ENCODE peak calls at places on chromosomes 16 and 17, in eight cellular contexts. One of them, this sample, is unnamed.
A peak's percentile ranks its signal among the peaks of the same experiment; 100 is the strongest.

GRCh38 chr17:41651625-41652460 is 27.5 kb upstream of the KRT17 start:
- DNase-seq in A673: no peak
- DNase-seq in AG04450: no peak
- DNase-seq in SK-N-SH: peak; percentile 11
- DNase-seq in fibroblast of lung: no peak
- DNase-seq in tibial nerve: no peak
- DNase-seq in cardiac muscle cell: no peak
- DNase-seq in IMR-90: no peak
- DNase-seq in this sample: no peak

GRCh38 chr16:21950782-21951521 is 2.2 kb upstream of the UQCRC2 start:
- DNase-seq in A673: peak; percentile 52
- DNase-seq in AG04450: no peak
- DNase-seq in SK-N-SH: peak; percentile 34
- DNase-seq in fibroblast of lung: peak; percentile 51
- DNase-seq in tibial nerve: no peak
- DNase-seq in cardiac muscle cell: peak; percentile 12
- DNase-seq in IMR-90: peak; percentile 37
- DNase-seq in this sample: no peak

GRCh38 chr17:82054351-82055022 is 2.8 kb downstream of the GPS1 start:
- DNase-seq in A673: no peak
- DNase-seq in AG04450: no peak
- DNase-seq in SK-N-SH: no peak
- DNase-seq in fibroblast of lung: no peak
- DNase-seq in tibial nerve: no peak
- DNase-seq in cardiac muscle cell: no peak
- DNase-seq in IMR-90: no peak
- DNase-seq in this sample: no peak

GRCh38 chr17:77280304-77280910 is 139.6 kb downstream of the SEC14L1 start:
- DNase-seq in A673: no peak
- DNase-seq in AG04450: no peak
- DNase-seq in SK-N-SH: peak; percentile 33
- DNase-seq in fibroblast of lung: peak; percentile 89
- DNase-seq in tibial nerve: no peak
- DNase-seq in cardiac muscle cell: no peak
- DNase-seq in IMR-90: peak; percentile 84
- DNase-seq in this sample: no peak

GRCh38 chr16:64365448-64365858 is 756.4 kb downstream of the CDH11 start:
- DNase-seq in A673: no peak
- DNase-seq in AG04450: no peak
- DNase-seq in SK-N-SH: no peak
- DNase-seq in fibroblast of lung: peak; percentile 39
- DNase-seq in tibial nerve: no peak
- DNase-seq in cardiac muscle cell: no peak
- DNase-seq in IMR-90: peak; percentile 45
- DNase-seq in this sample: no peak

GRCh38 chr17:45408611-45409421 is 23.9 kb downstream of the ARHGAP27 start:
- DNase-seq in A673: no peak
- DNase-seq in AG04450: no peak
- DNase-seq in SK-N-SH: no peak
- DNase-seq in fibroblast of lung: no peak
- DNase-seq in tibial nerve: no peak
- DNase-seq in cardiac muscle cell: peak; percentile 41
- DNase-seq in IMR-90: no peak
- DNase-seq in this sample: no peak

GRCh38 chr17:45914036-45914717 is 19.8 kb downstream of the MAPT start:
- DNase-seq in A673: no peak
- DNase-seq in AG04450: no peak
- DNase-seq in SK-N-SH: no peak
- DNase-seq in fibroblast of lung: no peak
- DNase-seq in tibial nerve: no peak
- DNase-seq in cardiac muscle cell: no peak
- DNase-seq in IMR-90: no peak
- DNase-seq in this sample: no peak

GRCh38 chr16:1496464-1496863 is 3.3 kb downstream of the TELO2 start:
- DNase-seq in A673: no peak
- DNase-seq in AG04450: no peak
- DNase-seq in SK-N-SH: no peak
- DNase-seq in fibroblast of lung: no peak
- DNase-seq in tibial nerve: no peak
- DNase-seq in cardiac muscle cell: no peak
- DNase-seq in IMR-90: no peak
- DNase-seq in this sample: no peak

GRCh38 chr16:48597563-48598392 is 12.2 kb downstream of the N4BP1 start:
- DNase-seq in A673: no peak
- DNase-seq in AG04450: no peak
- DNase-seq in SK-N-SH: no peak
- DNase-seq in fibroblast of lung: peak; percentile 36
- DNase-seq in tibial nerve: no peak
- DNase-seq in cardiac muscle cell: no peak
- DNase-seq in IMR-90: peak; percentile 55
- DNase-seq in this sample: no peak

GRCh38 chr16:5025171-5025632 is 8.5 kb downstream of the NAGPA start:
- DNase-seq in A673: peak; percentile 39
- DNase-seq in AG04450: no peak
- DNase-seq in SK-N-SH: no peak
- DNase-seq in fibroblast of lung: no peak
- DNase-seq in tibial nerve: no peak
- DNase-seq in cardiac muscle cell: peak; percentile 70
- DNase-seq in IMR-90: no peak
- DNase-seq in this sample: no peak

GRCh38 chr17:76529224-76529642 is 8.3 kb downstream of the CYGB start:
- DNase-seq in A673: no peak
- DNase-seq in AG04450: no peak
- DNase-seq in SK-N-SH: peak; percentile 83
- DNase-seq in fibroblast of lung: peak; percentile 98
- DNase-seq in tibial nerve: peak; percentile 84
- DNase-seq in cardiac muscle cell: no peak
- DNase-seq in IMR-90: peak; percentile 88
- DNase-seq in this sample: no peak

DNA sequence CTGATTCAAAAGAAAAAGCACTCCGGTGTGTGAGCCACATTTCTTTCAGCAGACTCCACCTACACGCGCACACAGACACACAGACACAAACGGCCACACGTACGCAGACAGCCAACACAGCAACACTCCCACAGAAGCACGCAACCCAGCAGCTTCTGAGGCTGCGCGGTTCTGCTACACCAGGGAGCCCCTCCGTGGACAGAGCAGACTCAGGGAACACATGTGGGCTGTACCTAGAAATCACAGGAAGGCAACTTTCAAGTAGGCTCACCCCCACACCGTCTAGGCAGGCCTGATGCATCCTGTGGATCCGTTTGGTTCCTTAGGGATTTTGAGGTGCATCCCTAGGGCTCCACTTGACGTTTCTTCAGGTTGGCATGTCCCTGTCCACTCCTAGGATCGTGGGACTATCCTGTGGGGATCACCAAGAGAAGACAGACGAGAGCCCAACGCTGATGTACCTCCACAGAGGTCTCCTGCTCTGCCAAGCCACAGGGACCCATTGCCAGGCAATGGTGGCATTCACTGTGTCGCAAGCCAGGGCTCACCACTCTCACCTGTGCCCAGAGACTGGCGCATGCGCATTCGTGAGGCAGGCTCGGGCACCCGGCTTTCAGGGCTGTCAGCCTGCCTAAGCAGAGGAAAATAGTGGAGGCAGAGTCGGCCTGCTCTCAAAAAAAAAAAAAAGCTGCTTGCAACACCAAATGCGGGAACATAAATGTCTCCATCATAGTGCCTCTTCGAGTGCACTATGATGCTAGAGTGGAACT is 2333.3 kb downstream of the TP53TG3F start:
- DNase-seq in A673: no peak
- DNase-seq in AG04450: no peak
- DNase-seq in SK-N-SH: no peak
- DNase-seq in fibroblast of lung: no peak
- DNase-seq in tibial nerve: no peak
- DNase-seq in cardiac muscle cell: no peak
- DNase-seq in IMR-90: no peak
- DNase-seq in this sample: no peak
- H3K9me3 ChIP-seq in A673: peaks cover 29% of the 10 kb centered on the region
- H3K9me3 ChIP-seq in AG04450: peaks cover 77% of the 10 kb centered on the region
- H3K9me3 ChIP-seq in SK-N-SH: no peaks in the 10 kb centered on the region
- H3K9me3 ChIP-seq in fibroblast of lung: no peaks in the 10 kb centered on the region
- H3K9me3 ChIP-seq in tibial nerve: no peaks in the 10 kb centered on the region
- H3K9me3 ChIP-seq in cardiac muscle cell: no peaks in the 10 kb centered on the region
- H3K9me3 ChIP-seq in IMR-90: peaks cover 47% of the 10 kb centered on the region
- H3K9me3 ChIP-seq in this sample: no peaks in the 10 kb centered on the region

GRCh38 chr16:10641953-10642949 is 52.5 kb downstream of the TEKT5 start:
- DNase-seq in A673: no peak
- DNase-seq in AG04450: no peak
- DNase-seq in SK-N-SH: no peak
- DNase-seq in fibroblast of lung: no peak
- DNase-seq in tibial nerve: no peak
- DNase-seq in cardiac muscle cell: peak; percentile 38
- DNase-seq in IMR-90: no peak
- DNase-seq in this sample: no peak
- TF ChIP-seq CTCF in A673: no peak
- TF ChIP-seq CTCF in AG04450: no peak
- TF ChIP-seq CTCF in SK-N-SH: no peak
- TF ChIP-seq CTCF in fibroblast of lung: no peak
- TF ChIP-seq CTCF in tibial nerve: no peak
- TF ChIP-seq CTCF in cardiac muscle cell: no peak
- TF ChIP-seq CTCF in IMR-90: no peak
- TF ChIP-seq CTCF in this sample: no peak

GRCh38 chr16:69909760-69910159 is 41.4 kb upstream of the CLEC18A start:
- DNase-seq in A673: no peak
- DNase-seq in AG04450: no peak
- DNase-seq in SK-N-SH: no peak
- DNase-seq in fibroblast of lung: no peak
- DNase-seq in tibial nerve: no peak
- DNase-seq in cardiac muscle cell: no peak
- DNase-seq in IMR-90: no peak
- DNase-seq in this sample: no peak

GRCh38 chr16:69910964-69911363 is 40.2 kb upstream of the CLEC18A start:
- DNase-seq in A673: no peak
- DNase-seq in AG04450: no peak
- DNase-seq in SK-N-SH: no peak
- DNase-seq in fibroblast of lung: no peak
- DNase-seq in tibial nerve: no peak
- DNase-seq in cardiac muscle cell: no peak
- DNase-seq in IMR-90: no peak
- DNase-seq in this sample: no peak

GRCh38 chr16:69906838-69907301 is 44.3 kb upstream of the CLEC18A start:
- DNase-seq in A673: no peak
- DNase-seq in AG04450: peak; percentile 86
- DNase-seq in SK-N-SH: no peak
- DNase-seq in fibroblast of lung: peak; percentile 80
- DNase-seq in tibial nerve: no peak
- DNase-seq in cardiac muscle cell: no peak
- DNase-seq in IMR-90: peak; percentile 96
- DNase-seq in this sample: no peak

GRCh38 chr16:69905171-69905555 is 46.0 kb upstream of the CLEC18A start:
- DNase-seq in A673: no peak
- DNase-seq in AG04450: no peak
- DNase-seq in SK-N-SH: no peak
- DNase-seq in fibroblast of lung: no peak
- DNase-seq in tibial nerve: no peak
- DNase-seq in cardiac muscle cell: no peak
- DNase-seq in IMR-90: no peak
- DNase-seq in this sample: no peak

DNA sequence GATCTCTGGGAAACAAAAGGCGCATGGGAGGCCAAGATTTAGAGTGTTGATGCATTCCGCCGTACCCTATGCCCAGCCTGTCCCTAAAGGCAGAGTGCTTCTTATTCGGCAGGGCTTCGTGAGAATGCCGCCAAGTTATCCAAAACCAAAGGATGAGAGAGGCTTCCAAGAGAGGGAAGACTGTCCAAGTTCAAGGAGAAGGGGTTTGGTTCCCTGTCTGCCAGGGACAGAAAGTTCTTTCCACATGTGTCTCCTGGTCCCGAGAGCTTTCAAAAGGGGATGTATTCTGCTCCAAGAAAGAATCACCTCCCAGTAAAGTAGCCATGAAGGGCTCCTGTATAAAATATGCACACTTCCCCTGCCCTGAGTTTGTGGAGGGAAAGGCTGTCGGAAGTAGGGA is 42.1 kb upstream of the CLEC18A start:
- DNase-seq in A673: no peak
- DNase-seq in AG04450: no peak
- DNase-seq in SK-N-SH: no peak
- DNase-seq in fibroblast of lung: no peak
- DNase-seq in tibial nerve: no peak
- DNase-seq in cardiac muscle cell: no peak
- DNase-seq in IMR-90: no peak
- DNase-seq in this sample: no peak
- H3K27ac ChIP-seq in A673: no peak overlapping the region
- H3K27ac ChIP-seq in AG04450: no peak overlapping the region
- H3K27ac ChIP-seq in SK-N-SH: no peak overlapping the region
- H3K27ac ChIP-seq in fibroblast of lung: no peak overlapping the region
- H3K27ac ChIP-seq in tibial nerve: no peak overlapping the region
- H3K27ac ChIP-seq in cardiac muscle cell: no peak overlapping the region
- H3K27ac ChIP-seq in IMR-90: no peak overlapping the region
- H3K27ac ChIP-seq in this sample: no peak overlapping the region

GRCh38 chr17:83199500-83200201 is 120.2 kb downstream of the METRNL start:
- DNase-seq in A673: no peak
- DNase-seq in AG04450: no peak
- DNase-seq in SK-N-SH: no peak
- DNase-seq in fibroblast of lung: no peak
- DNase-seq in tibial nerve: peak; percentile 21
- DNase-seq in cardiac muscle cell: no peak
- DNase-seq in IMR-90: peak; percentile 49
- DNase-seq in this sample: no peak

GRCh38 chr17:83201206-83202001 is 122.0 kb downstream of the METRNL start:
- DNase-seq in A673: no peak
- DNase-seq in AG04450: no peak
- DNase-seq in SK-N-SH: no peak
- DNase-seq in fibroblast of lung: no peak
- DNase-seq in tibial nerve: peak; percentile 7
- DNase-seq in cardiac muscle cell: no peak
- DNase-seq in IMR-90: no peak
- DNase-seq in this sample: no peak

GRCh38 chr17:83200746-83201145 is 121.3 kb downstream of the METRNL start:
- DNase-seq in A673: no peak
- DNase-seq in AG04450: no peak
- DNase-seq in SK-N-SH: no peak
- DNase-seq in fibroblast of lung: no peak
- DNase-seq in tibial nerve: peak; percentile 13
- DNase-seq in cardiac muscle cell: no peak
- DNase-seq in IMR-90: no peak
- DNase-seq in this sample: no peak

GRCh38 chr17:83198366-83199341 is 119.2 kb downstream of the METRNL start:
- DNase-seq in A673: no peak
- DNase-seq in AG04450: no peak
- DNase-seq in SK-N-SH: no peak
- DNase-seq in fibroblast of lung: no peak
- DNase-seq in tibial nerve: peak; percentile 12
- DNase-seq in cardiac muscle cell: no peak
- DNase-seq in IMR-90: no peak
- DNase-seq in this sample: no peak

DNA sequence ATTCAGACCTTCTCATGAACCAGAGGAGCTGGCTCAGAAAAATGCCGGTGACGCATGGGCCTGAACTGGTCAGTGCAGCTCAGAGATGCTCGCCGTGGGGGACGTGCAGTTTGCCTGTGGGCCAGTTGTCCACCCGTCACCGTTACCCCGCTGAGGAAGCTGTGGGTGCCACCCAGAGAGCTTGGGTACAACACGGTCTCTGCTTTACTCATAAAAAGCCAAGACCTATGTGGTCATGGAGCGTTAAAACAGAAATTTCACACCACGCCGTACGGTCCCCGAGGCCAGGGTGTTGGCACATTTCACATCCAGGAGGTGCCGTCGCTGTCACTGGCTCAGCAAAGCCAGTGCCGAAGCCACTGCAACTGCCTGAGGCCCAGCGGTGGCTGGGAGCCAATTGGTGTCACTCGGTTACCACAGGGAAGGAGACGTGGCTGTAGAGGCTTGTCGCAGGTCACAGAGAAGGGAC is 120.9 kb downstream of the METRNL start:
- DNase-seq in A673: no peak
- DNase-seq in AG04450: no peak
- DNase-seq in SK-N-SH: no peak
- DNase-seq in fibroblast of lung: no peak
- DNase-seq in tibial nerve: peak; percentile 52
- DNase-seq in cardiac muscle cell: no peak
- DNase-seq in IMR-90: peak; percentile 26
- DNase-seq in this sample: no peak
- H3K9me3 ChIP-seq in A673: no peaks in the 10 kb centered on the region
- H3K9me3 ChIP-seq in AG04450: peaks cover 10% of the 10 kb centered on the region
- H3K9me3 ChIP-seq in SK-N-SH: no peaks in the 10 kb centered on the region
- H3K9me3 ChIP-seq in fibroblast of lung: no peaks in the 10 kb centered on the region
- H3K9me3 ChIP-seq in tibial nerve: no peaks in the 10 kb centered on the region
- H3K9me3 ChIP-seq in cardiac muscle cell: no peaks in the 10 kb centered on the region
- H3K9me3 ChIP-seq in IMR-90: no peaks in the 10 kb centered on the region
- H3K9me3 ChIP-seq in this sample: no peaks in the 10 kb centered on the region